ENCODE peak calls at places on chromosomes 11 and 22, in eight cellular contexts. H, R, K, A, D, Y, Q and S are unnamed samples.

GRCh38 chr22:19822301-19823117 is 32.2 kb downstream of the GNB1L start:
- DNase-seq in H (peak; percentile 24), R (no peak), K (peak; percentile 46), D (no peak), Q (no peak), A (no peak), Y (peak; percentile 21), S (no peak)

GRCh38 chr11:62108017-62108750 is 15.6 kb upstream of the INCENP start:
- DNase-seq in H (peak; percentile 53), Y (no peak), Q (no peak), K (no peak), D (peak; percentile 75), R (peak; percentile 68), A (peak; percentile 82), S (peak; percentile 76)

GRCh38 chr11:87743002-87743401 is 432.2 kb downstream of the RAB38 start:
- DNase-seq in H (no peak), A (no peak), D (peak; percentile 37), K (no peak), R (no peak), Y (no peak), Q (no peak), S (no peak)

GRCh38 chr22:30429887-30430286 is 4.3 kb downstream of the MTFP1 start:
- DNase-seq in H (peak; percentile 43), A (no peak), Y (no peak), D (peak; percentile 13), Q (no peak), R (no peak), K (no peak), S (no peak)

GRCh38 chr11:45501277-45501979 is 164.0 kb downstream of the CHST1 start:
- DNase-seq in K (no peak), R (no peak), A (no peak), D (no peak), Q (no peak), Y (no peak), H (no peak), S (no peak)

GRCh38 chr11:45665206-45665932 is at the start of gene CHST1:
- DNase-seq in R (no peak), K (peak; percentile 84), A (peak; percentile 66), Y (peak; percentile 79), H (peak; percentile 51), D (no peak), Q (peak; percentile 34), S (no peak)

GRCh38 chr11:130023204-130023603 is 20.6 kb upstream of the PRDM10 start:
- DNase-seq in D (peak; percentile 19), K (no peak), H (no peak), Y (no peak), A (peak; percentile 68), Q (no peak), R (peak; percentile 45), S (no peak)

GRCh38 chr22:35742342-35743100 is 24.8 kb downstream of the APOL5 start:
- DNase-seq in D (peak; percentile 48), K (no peak), Y (no peak), A (peak; percentile 70), R (peak; percentile 75), Q (no peak), H (no peak), S (no peak)

GRCh38 chr11:22192289-22192641 is 620 bp upstream of the ANO5 start:
- DNase-seq in R (no peak), Q (no peak), A (no peak), D (peak; percentile 79), K (no peak), H (peak; percentile 75), Y (no peak), S (no peak)

GRCh38 chr11:34354782-34355181 is 3.0 kb downstream of the ABTB2 start:
- DNase-seq in R (no peak), Q (no peak), D (no peak), Y (no peak), H (no peak), K (no peak), A (no peak), S (no peak)

GRCh38 chr11:123653997-123654565 is 343 bp downstream of the SCN3B start:
- DNase-seq in K (peak; percentile 77), Y (no peak), H (peak; percentile 66), R (peak; percentile 31), Q (peak; percentile 33), A (peak; percentile 51), D (no peak), S (peak; percentile 25)

GRCh38 chr22:29330291-29330690 is 14.8 kb upstream of the RASL10A start:
- DNase-seq in Q (no peak), R (no peak), Y (no peak), A (no peak), H (no peak), D (no peak), K (no peak), S (no peak)

GRCh38 chr11:71977743-71978418 is 20.8 kb upstream of the IL18BP start:
- DNase-seq in R (no peak), Y (no peak), H (no peak), A (peak; percentile 68), Q (peak; percentile 51), K (no peak), D (peak; percentile 52), S (peak; percentile 55)

GRCh38 chr11:103623933-103624332 is 412.5 kb upstream of the DDI1 start:
- DNase-seq in D (no peak), R (no peak), K (no peak), Y (no peak), A (no peak), Q (no peak), H (no peak), S (no peak)

GRCh38 chr22:37058917-37059701 is 7.6 kb downstream of the KCTD17 start:
- DNase-seq in R (no peak), Y (no peak), Q (no peak), K (no peak), A (no peak), H (no peak), D (no peak), S (no peak)

GRCh38 chr11:122344281-122344680 is 228.3 kb upstream of the BLID start:
- DNase-seq in Y (no peak), A (peak; percentile 94), H (no peak), Q (no peak), R (no peak), D (no peak), K (no peak), S (no peak)
- H3K27ac ChIP-seq in Y (no peak overlapping the region), A (peak overlapping the region; percentile 44), H (no peak overlapping the region), Q (no peak overlapping the region), R (no peak overlapping the region), D (no peak overlapping the region), K (no peak overlapping the region), S (no peak overlapping the region)

GRCh38 chr22:23262474-23263332 is 82.4 kb downstream of the BCR start:
- DNase-seq in D (no peak), H (peak; percentile 42), K (no peak), Y (no peak), A (no peak), R (no peak), Q (no peak), S (no peak)

GRCh38 chr22:23263651-23264555 is 83.6 kb downstream of the BCR start:
- DNase-seq in R (no peak), Q (no peak), A (no peak), D (no peak), Y (no peak), K (no peak), H (no peak), S (peak; percentile 31)

GRCh38 chr22:23265389-23265700 is 85.0 kb downstream of the BCR start:
- DNase-seq in K (no peak), Q (no peak), A (no peak), R (no peak), D (no peak), H (no peak), Y (no peak), S (no peak)

GRCh38 chr22:23266780-23267179 is 86.5 kb downstream of the BCR start:
- DNase-seq in H (no peak), D (no peak), Q (no peak), R (no peak), Y (no peak), A (no peak), K (no peak), S (no peak)

GRCh38 chr22:23264610-23265388 is 84.5 kb downstream of the BCR start:
- DNase-seq in Q (no peak), K (no peak), D (no peak), A (no peak), R (no peak), Y (no peak), H (no peak), S (no peak)
- H3K27ac ChIP-seq in Q (no peak overlapping the region), K (no peak overlapping the region), D (no peak overlapping the region), A (no peak overlapping the region), R (no peak overlapping the region), Y (no peak overlapping the region), H (no peak overlapping the region), S (peak overlapping the region; percentile 44)

DNA sequence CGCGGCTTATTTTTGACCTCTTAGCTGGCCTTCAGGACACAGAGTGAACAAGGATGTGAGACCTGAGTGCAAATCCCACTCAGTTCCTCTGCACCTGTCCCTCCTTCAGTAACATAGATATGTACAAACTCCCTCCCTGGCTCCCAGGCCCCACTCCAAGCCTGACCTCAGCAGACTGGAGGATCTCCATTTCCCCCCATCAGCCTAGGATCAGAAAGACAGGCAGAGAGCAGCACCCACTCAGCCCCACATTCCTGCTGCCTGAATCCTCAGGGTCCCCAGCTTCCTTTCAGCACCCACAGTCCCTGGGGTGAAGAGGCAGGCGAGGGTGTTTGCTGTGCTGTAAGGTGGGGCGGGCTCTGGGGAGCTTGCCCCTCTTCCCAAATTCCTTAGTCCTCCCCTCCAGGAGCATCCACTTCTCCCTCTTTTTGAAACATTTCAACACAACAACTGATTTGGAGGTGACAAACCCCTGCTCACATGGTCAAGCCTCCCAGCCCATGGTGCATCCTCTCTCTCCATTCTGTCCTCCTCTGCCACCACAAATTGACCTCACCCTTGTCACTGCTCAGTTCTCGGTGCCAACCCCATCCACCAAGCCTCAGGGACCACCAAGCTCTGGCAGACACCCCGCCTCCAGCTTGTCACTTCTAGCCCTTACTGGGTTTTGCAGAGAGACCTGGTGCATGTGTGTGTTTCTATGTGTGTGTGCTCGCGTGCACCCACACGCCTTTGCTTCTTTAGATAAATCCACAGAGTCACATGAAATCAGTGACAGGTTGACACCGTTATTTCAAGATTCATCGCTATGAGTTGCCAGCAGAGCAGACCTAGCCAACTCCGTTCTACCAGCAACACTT is 151.0 kb downstream of the FEZ1 start:
- DNase-seq in H (no peak), K (no peak), Y (no peak), R (no peak), Q (no peak), D (no peak), A (no peak), S (no peak)
- H3K27ac ChIP-seq in H (no peak overlapping the region), K (peak overlapping the region; percentile 49), Y (peak overlapping the region; percentile 92), R (no peak overlapping the region), Q (peak overlapping the region; percentile 37), D (no peak overlapping the region), A (no peak overlapping the region), S (no peak overlapping the region)

DNA sequence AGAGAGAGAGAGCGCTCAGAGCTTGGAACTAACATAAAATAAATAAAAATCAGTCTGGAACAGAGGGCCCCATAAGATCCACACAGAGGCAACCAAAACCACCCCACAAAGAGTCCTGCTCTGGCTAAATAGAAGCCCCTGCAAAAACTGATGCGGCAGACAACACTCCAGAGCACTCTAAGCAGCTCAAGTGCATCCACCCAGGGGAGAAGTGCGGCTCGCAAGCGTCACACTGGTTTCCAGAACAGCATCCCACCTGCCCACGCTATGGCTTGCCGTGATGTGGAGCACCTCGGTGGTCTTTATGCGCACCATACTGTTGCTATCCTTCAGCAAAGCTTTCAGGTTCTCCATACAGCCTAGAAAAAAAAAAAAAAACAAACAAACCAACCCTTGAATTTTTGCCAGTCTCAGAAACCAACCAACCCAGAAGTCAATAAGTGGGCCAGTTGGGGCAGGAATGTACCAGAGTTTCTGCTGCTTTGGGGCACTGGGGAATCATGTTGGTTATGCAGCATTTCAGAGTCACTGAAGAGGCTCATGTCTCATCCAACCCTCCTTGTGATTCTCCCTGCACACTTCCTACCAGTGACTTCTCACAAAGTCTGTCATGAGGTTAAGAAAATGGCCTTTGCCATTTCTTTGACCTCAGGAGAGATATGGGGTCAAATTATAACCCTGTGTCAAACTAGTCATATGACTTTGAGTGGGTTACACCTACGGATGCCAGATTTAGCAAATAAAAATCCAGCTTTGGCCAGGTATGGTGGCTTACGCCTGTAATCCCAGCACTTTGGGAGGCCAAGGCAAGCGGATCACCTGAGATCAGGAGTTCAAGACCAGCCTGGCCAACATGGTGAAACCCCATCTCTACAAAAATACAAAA is 3.0 kb downstream of the RSPH14 start:
- DNase-seq in Q (no peak), Y (no peak), A (no peak), H (no peak), K (no peak), D (no peak), R (no peak), S (no peak)
- H3K27ac ChIP-seq in Q (no peak overlapping the region), Y (no peak overlapping the region), A (no peak overlapping the region), H (no peak overlapping the region), K (no peak overlapping the region), D (no peak overlapping the region), R (no peak overlapping the region), S (peak overlapping the region; percentile 72)